ENCODE peak calls at places on chromosomes 4 and X, in four cellular contexts. Y is SK-N-SH, W is tibial nerve, N is ovary. D is an unnamed sample.

GRCh38 chrX:17860811-17861495 is at the start of gene RAI2:
- DNase-seq in N (peak; percentile 66), W (no peak), Y (peak; percentile 75), D (peak; percentile 22)

GRCh38 chr4:185709802-185710486 is 102.0 kb downstream of the SORBS2 start:
- DNase-seq in N (no peak), W (no peak), Y (no peak), D (no peak)

GRCh38 chr4:186820371-186820990 is 96.8 kb upstream of the FAT1 start:
- DNase-seq in Y (peak; percentile 10), W (no peak), N (peak; percentile 36), D (peak; percentile 68)

GRCh38 chr4:15171725-15172124 is 169.4 kb downstream of the CPEB2 start:
- DNase-seq in N (no peak), W (no peak), Y (no peak), D (no peak)

GRCh38 chrX:56233682-56234081 is 1.5 kb downstream of the KLF8 start:
- DNase-seq in W (peak; percentile 24), N (peak; percentile 69), Y (no peak), D (peak; percentile 45)

GRCh38 chrX:150037041-150037440 is 98.8 kb upstream of the EOLA2 start:
- DNase-seq in Y (no peak), W (no peak), N (no peak), D (no peak)

GRCh38 chrX:152632445-152633097 is 5.1 kb upstream of the GABRQ start:
- DNase-seq in Y (peak; percentile 49), W (peak; percentile 38), N (no peak), D (peak; percentile 47)

GRCh38 chrX:109863811-109864210 is 130.8 kb upstream of the ACSL4 start:
- DNase-seq in N (no peak), Y (no peak), W (no peak), D (no peak)

GRCh38 chrX:134990475-134991473 is at the start of gene SMIM10:
- DNase-seq in N (peak; percentile 91), W (peak; percentile 53), Y (peak; percentile 78), D (peak; percentile 61)

GRCh38 chr4:82358773-82359324 is 14.9 kb downstream of the HNRNPD start:
- DNase-seq in W (no peak), N (no peak), Y (no peak), D (no peak)

GRCh38 chr4:118277243-118277642 is 75.6 kb downstream of the PRSS12 start:
- DNase-seq in N (no peak), Y (no peak), W (no peak), D (no peak)

GRCh38 chrX:41238543-41238942 is 95.4 kb upstream of the DDX3X start:
- DNase-seq in W (no peak), Y (no peak), N (no peak), D (no peak)

GRCh38 chr4:183288955-183289354 is 31.1 kb downstream of the CLDN22 start:
- DNase-seq in W (no peak), N (no peak), Y (no peak), D (no peak)

GRCh38 chr4:78754872-78755271 is 21.3 kb upstream of the BMP2K start:
- DNase-seq in Y (no peak), N (no peak), W (no peak), D (no peak)

GRCh38 chr4:146637853-146638800 is 566 bp upstream of the POU4F2 start:
- DNase-seq in N (no peak), W (no peak), Y (peak; percentile 66), D (no peak)

GRCh38 chrX:110281377-110281776 is 36.5 kb downstream of the AMMECR1 start:
- DNase-seq in N (no peak), W (no peak), Y (no peak), D (no peak)

GRCh38 chr4:139682309-139683210 is 16.9 kb downstream of the MGST2 start:
- DNase-seq in Y (no peak), N (no peak), W (no peak), D (no peak)

GRCh38 chrX:20320461-20321159 is 53.9 kb upstream of the RPS6KA3 start:
- DNase-seq in Y (no peak), N (no peak), W (no peak), D (no peak)

GRCh38 chr4:55636622-55636999 is 513 bp upstream of the NMU start:
- DNase-seq in Y (peak; percentile 44), W (no peak), N (no peak), D (no peak)

GRCh38 chr4:123588631-123589223 is 192.1 kb downstream of the SPRY1 start:
- DNase-seq in W (no peak), N (no peak), Y (no peak), D (peak; percentile 18)

GRCh38 chr4:140186651-140187315 is 32.8 kb upstream of the MAML3 start:
- DNase-seq in W (no peak), N (no peak), Y (no peak), D (peak; percentile 72)

GRCh38 chr4:60656171-60656570 is 544.0 kb upstream of the ADGRL3 start:
- DNase-seq in Y (no peak), W (no peak), N (no peak), D (no peak)

DNA sequence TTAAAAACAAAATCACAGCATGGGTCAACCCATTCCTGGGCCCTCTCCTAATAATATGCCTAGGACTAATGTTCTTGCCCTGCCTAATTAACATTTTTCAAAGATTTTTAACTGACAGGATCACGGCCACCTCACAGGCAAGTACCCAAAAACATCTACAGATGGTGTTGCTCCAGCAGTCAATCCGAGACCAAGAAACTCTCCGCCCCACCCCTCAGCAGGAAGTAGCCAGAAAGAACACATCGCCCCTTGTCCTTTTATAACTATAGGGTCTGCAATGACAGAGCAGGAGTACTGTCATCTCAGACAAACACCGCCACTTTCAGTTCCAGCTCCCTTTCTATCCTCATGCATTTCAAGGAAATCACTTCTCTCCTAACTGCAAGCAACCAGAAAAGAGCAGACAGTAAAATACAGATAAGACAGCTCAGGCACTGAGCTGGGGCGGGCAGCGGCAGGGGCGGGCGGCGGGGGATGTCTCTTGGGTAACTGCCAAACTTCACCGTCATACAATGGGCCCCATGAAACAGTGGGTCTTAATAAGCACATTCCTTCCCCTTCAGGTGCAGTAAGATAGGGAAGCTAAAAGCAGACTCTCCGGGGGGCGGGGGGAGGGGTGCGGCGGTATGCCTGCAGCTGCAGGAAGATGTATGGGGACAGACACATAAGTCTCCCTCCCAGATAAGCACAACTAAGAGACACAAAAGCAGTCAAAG is 67.4 kb downstream of the ZNF182 start:
- DNase-seq in N (no peak), Y (no peak), W (no peak), D (no peak)
- H3K27ac ChIP-seq in N (no peak overlapping the region), Y (no peak overlapping the region), W (no peak overlapping the region), D (no peak overlapping the region)

GRCh38 chrX:72620550-72621145 is 48.0 kb upstream of the HDAC8 start:
- DNase-seq in W (no peak), Y (no peak), N (peak; percentile 73), D (peak; percentile 26)
- TF ChIP-seq EP300 in W (peak; percentile 28), Y (peak; percentile 48), N (no peak), D (no peak)

DNA sequence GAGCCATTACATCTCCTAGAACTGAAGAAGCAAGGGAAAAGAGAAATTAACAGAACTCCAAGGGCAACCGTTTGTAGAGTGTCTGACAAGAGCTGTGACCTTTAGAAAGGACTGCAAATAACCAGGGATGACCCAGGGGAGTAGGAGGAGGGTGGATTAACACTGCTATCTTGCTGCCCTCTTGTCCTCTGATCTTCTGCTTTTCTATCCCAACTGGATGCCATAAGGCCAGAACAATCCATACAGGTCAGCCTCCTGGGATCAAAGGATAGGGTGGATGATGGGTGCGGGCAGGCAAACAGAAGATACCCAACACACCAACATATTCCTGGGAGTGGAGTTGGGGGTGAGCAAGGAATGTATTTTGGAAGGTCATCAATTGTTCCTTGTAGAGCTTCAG is 19.8 kb upstream of the PDE5A start:
- DNase-seq in Y (no peak), W (no peak), N (no peak), D (no peak)
- H3K27ac ChIP-seq in Y (no peak overlapping the region), W (no peak overlapping the region), N (no peak overlapping the region), D (no peak overlapping the region)

GRCh38 chr4:3779509-3779908 is 13.3 kb downstream of the ADRA2C start:
- DNase-seq in Y (no peak), W (no peak), N (no peak), D (no peak)

GRCh38 chr4:3781997-3782930 is 16.1 kb downstream of the ADRA2C start:
- DNase-seq in Y (no peak), W (no peak), N (no peak), D (no peak)

GRCh38 chr4:3777669-3778068 is 11.5 kb downstream of the ADRA2C start:
- DNase-seq in N (no peak), Y (no peak), W (no peak), D (no peak)

GRCh38 chr4:3781193-3781886 is 15.2 kb downstream of the ADRA2C start:
- DNase-seq in Y (peak; percentile 77), N (no peak), W (no peak), D (no peak)

GRCh38 chr4:3780347-3781171 is 14.4 kb downstream of the ADRA2C start:
- DNase-seq in Y (peak; percentile 79), N (no peak), W (no peak), D (no peak)
- TF ChIP-seq EP300 in Y (no peak), N (no peak), W (no peak), D (no peak)

GRCh38 chrX:7191681-7192110 is 43.7 kb upstream of the PUDP start:
- DNase-seq in N (no peak), Y (no peak), W (no peak), D (no peak)
- H3K27ac ChIP-seq in N (no peak overlapping the region), Y (no peak overlapping the region), W (no peak overlapping the region), D (no peak overlapping the region)

GRCh38 chr4:7021930-7022658 is 21.1 kb upstream of the TADA2B start:
- DNase-seq in Y (no peak), N (no peak), W (no peak), D (no peak)
- TF ChIP-seq EP300 in Y (no peak), N (no peak), W (no peak), D (no peak)

GRCh38 chrX:53440101-53440500 is 5.9 kb upstream of the HSD17B10 start:
- DNase-seq in W (no peak), N (no peak), Y (no peak), D (no peak)
- H3K27ac ChIP-seq in W (peak overlapping the region; percentile 82), N (no peak overlapping the region), Y (no peak overlapping the region), D (peak overlapping the region; percentile 79)

GRCh38 chr4:144818136-144818535 is 172.2 kb downstream of the HHIP start:
- DNase-seq in Y (no peak), W (no peak), N (no peak), D (no peak)
- TF ChIP-seq EP300 in Y (no peak), W (no peak), N (no peak), D (no peak)

GRCh38 chr4:4460759-4461158 is 73.9 kb downstream of the NSG1 start:
- DNase-seq in Y (no peak), N (no peak), W (no peak), D (no peak)

GRCh38 chr4:4457803-4458550 is 71.1 kb downstream of the NSG1 start:
- DNase-seq in W (no peak), N (no peak), Y (no peak), D (no peak)

GRCh38 chr4:4461178-4461577 is 74.3 kb downstream of the NSG1 start:
- DNase-seq in W (no peak), N (no peak), Y (no peak), D (no peak)

GRCh38 chr4:4461850-4462249 is 74.9 kb downstream of the NSG1 start:
- DNase-seq in N (no peak), W (no peak), Y (peak; percentile 65), D (peak; percentile 19)

GRCh38 chr4:4462970-4463369 is 76.1 kb downstream of the NSG1 start:
- DNase-seq in N (no peak), W (no peak), Y (no peak), D (no peak)
- H3K27ac ChIP-seq in N (no peak overlapping the region), W (no peak overlapping the region), Y (no peak overlapping the region), D (no peak overlapping the region)